ENCODE peak calls at places on chromosomes 6 and 20, in four cellular contexts. One of them, this sample, is unnamed.

GRCh38 chr20:61896058-61896961 is 169.4 kb downstream of the TAF4 start:
- DNase-seq in neuronal stem cell: peak; percentile 56
- DNase-seq in H9: peak; percentile 74
- DNase-seq in mesenchymal stem cell: peak; percentile 48
- DNase-seq in this sample: peak; percentile 57

GRCh38 chr6:41258196-41258493 is 28.3 kb downstream of the TREM1 start:
- DNase-seq in neuronal stem cell: no peak
- DNase-seq in H9: no peak
- DNase-seq in mesenchymal stem cell: no peak
- DNase-seq in this sample: no peak

GRCh38 chr6:144379356-144379755 is 94.2 kb downstream of the UTRN start:
- DNase-seq in neuronal stem cell: no peak
- DNase-seq in H9: no peak
- DNase-seq in mesenchymal stem cell: peak; percentile 57
- DNase-seq in this sample: no peak

GRCh38 chr20:32823078-32823477 is 3.3 kb downstream of the MAPRE1 start:
- DNase-seq in neuronal stem cell: no peak
- DNase-seq in H9: no peak
- DNase-seq in mesenchymal stem cell: peak; percentile 93
- DNase-seq in this sample: peak; percentile 70

GRCh38 chr20:49591217-49591865 is 23.4 kb upstream of the PTGIS start:
- DNase-seq in neuronal stem cell: no peak
- DNase-seq in H9: no peak
- DNase-seq in mesenchymal stem cell: no peak
- DNase-seq in this sample: no peak

GRCh38 chr20:25285856-25286798 is 38.2 kb downstream of the PYGB start:
- DNase-seq in neuronal stem cell: no peak
- DNase-seq in H9: no peak
- DNase-seq in mesenchymal stem cell: no peak
- DNase-seq in this sample: no peak

GRCh38 chr6:99603421-99604160 is 3.0 kb upstream of the PRDM13 start:
- DNase-seq in neuronal stem cell: peak; percentile 73
- DNase-seq in H9: peak; percentile 80
- DNase-seq in mesenchymal stem cell: no peak
- DNase-seq in this sample: no peak

GRCh38 chr20:31717478-31717946 is 5.2 kb downstream of the BCL2L1 start:
- DNase-seq in neuronal stem cell: no peak
- DNase-seq in H9: no peak
- DNase-seq in mesenchymal stem cell: no peak
- DNase-seq in this sample: no peak

GRCh38 chr20:50635014-50635557 is 56.3 kb downstream of the RIPOR3 start:
- DNase-seq in neuronal stem cell: no peak
- DNase-seq in H9: no peak
- DNase-seq in mesenchymal stem cell: no peak
- DNase-seq in this sample: no peak

GRCh38 chr6:30810813-30811329 is 66.5 kb upstream of the IER3 start:
- DNase-seq in neuronal stem cell: no peak
- DNase-seq in H9: peak; percentile 45
- DNase-seq in mesenchymal stem cell: no peak
- DNase-seq in this sample: peak; percentile 64

GRCh38 chr6:152399409-152399808 is 237.8 kb downstream of the SYNE1 start:
- DNase-seq in neuronal stem cell: no peak
- DNase-seq in H9: no peak
- DNase-seq in mesenchymal stem cell: no peak
- DNase-seq in this sample: no peak

GRCh38 chr20:37431786-37432185 is 85.8 kb downstream of the SRC start:
- DNase-seq in neuronal stem cell: no peak
- DNase-seq in H9: no peak
- DNase-seq in mesenchymal stem cell: no peak
- DNase-seq in this sample: no peak

GRCh38 chr6:144710207-144710606 is 425.1 kb downstream of the UTRN start:
- DNase-seq in neuronal stem cell: no peak
- DNase-seq in H9: no peak
- DNase-seq in mesenchymal stem cell: peak; percentile 68
- DNase-seq in this sample: peak; percentile 83

GRCh38 chr6:71851214-71851613 is 35.1 kb upstream of the RIMS1 start:
- DNase-seq in neuronal stem cell: no peak
- DNase-seq in H9: no peak
- DNase-seq in mesenchymal stem cell: no peak
- DNase-seq in this sample: no peak

GRCh38 chr6:78243519-78243918 is 590.7 kb downstream of the MEI4 start:
- DNase-seq in neuronal stem cell: no peak
- DNase-seq in H9: no peak
- DNase-seq in mesenchymal stem cell: peak; percentile 55
- DNase-seq in this sample: no peak

GRCh38 chr6:22330941-22331340 is 34.1 kb upstream of the PRL start:
- DNase-seq in neuronal stem cell: no peak
- DNase-seq in H9: no peak
- DNase-seq in mesenchymal stem cell: no peak
- DNase-seq in this sample: no peak

GRCh38 chr6:6841571-6841970 is 253.1 kb downstream of the LY86 start:
- DNase-seq in neuronal stem cell: no peak
- DNase-seq in H9: no peak
- DNase-seq in mesenchymal stem cell: no peak
- DNase-seq in this sample: no peak

GRCh38 chr20:37524221-37524700 is 3.2 kb downstream of the NNAT start:
- DNase-seq in neuronal stem cell: no peak
- DNase-seq in H9: no peak
- DNase-seq in mesenchymal stem cell: no peak
- DNase-seq in this sample: no peak

GRCh38 chr6:2072450-2072849 is 173.0 kb downstream of the GMDS start:
- DNase-seq in neuronal stem cell: no peak
- DNase-seq in H9: no peak
- DNase-seq in mesenchymal stem cell: no peak
- DNase-seq in this sample: no peak

GRCh38 chr6:152775441-152775840 is 24.8 kb downstream of the VIP start:
- DNase-seq in neuronal stem cell: no peak
- DNase-seq in H9: no peak
- DNase-seq in mesenchymal stem cell: no peak
- DNase-seq in this sample: no peak

GRCh38 chr6:85747093-85747492 is 104.4 kb upstream of the SYNCRIP start:
- DNase-seq in neuronal stem cell: no peak
- DNase-seq in H9: no peak
- DNase-seq in mesenchymal stem cell: no peak
- DNase-seq in this sample: no peak

GRCh38 chr6:46773201-46773855 is 19.9 kb upstream of the MEP1A start:
- DNase-seq in neuronal stem cell: no peak
- DNase-seq in H9: no peak
- DNase-seq in mesenchymal stem cell: no peak
- DNase-seq in this sample: peak; percentile 91

GRCh38 chr6:33987531-33988021 is 158.3 kb downstream of the GRM4 start:
- DNase-seq in neuronal stem cell: no peak
- DNase-seq in H9: peak; percentile 16
- DNase-seq in mesenchymal stem cell: no peak
- DNase-seq in this sample: peak; percentile 56

GRCh38 chr6:130382872-130383490 is 17.2 kb downstream of the TMEM200A start:
- DNase-seq in neuronal stem cell: no peak
- DNase-seq in H9: no peak
- DNase-seq in mesenchymal stem cell: no peak
- DNase-seq in this sample: no peak

GRCh38 chr6:110358536-110359148 is 493 bp upstream of the METTL24 start:
- DNase-seq in neuronal stem cell: no peak
- DNase-seq in H9: no peak
- DNase-seq in mesenchymal stem cell: no peak
- DNase-seq in this sample: no peak

GRCh38 chr6:49949062-49949461 is 14.9 kb downstream of the DEFB114 start:
- DNase-seq in neuronal stem cell: no peak
- DNase-seq in H9: no peak
- DNase-seq in mesenchymal stem cell: no peak
- DNase-seq in this sample: no peak

GRCh38 chr6:22926613-22927348 is 357.4 kb downstream of the HDGFL1 start:
- DNase-seq in neuronal stem cell: no peak
- DNase-seq in H9: no peak
- DNase-seq in mesenchymal stem cell: peak; percentile 26
- DNase-seq in this sample: no peak

GRCh38 chr6:25199544-25199943 is 79.6 kb upstream of the CARMIL1 start:
- DNase-seq in neuronal stem cell: no peak
- DNase-seq in H9: peak; percentile 38
- DNase-seq in mesenchymal stem cell: no peak
- DNase-seq in this sample: no peak

GRCh38 chr20:32387262-32387661 is 29.1 kb downstream of the ASXL1 start:
- DNase-seq in neuronal stem cell: no peak
- DNase-seq in H9: no peak
- DNase-seq in mesenchymal stem cell: peak; percentile 58
- DNase-seq in this sample: no peak

GRCh38 chr20:8721098-8721497 is 347.8 kb upstream of the PLCB4 start:
- DNase-seq in neuronal stem cell: peak; percentile 41
- DNase-seq in H9: peak; percentile 41
- DNase-seq in mesenchymal stem cell: peak; percentile 62
- DNase-seq in this sample: peak; percentile 21

GRCh38 chr6:158835616-158836221 is 16.6 kb upstream of the EZR start:
- DNase-seq in neuronal stem cell: no peak
- DNase-seq in H9: peak; percentile 79
- DNase-seq in mesenchymal stem cell: no peak
- DNase-seq in this sample: peak; percentile 94

GRCh38 chr6:100435299-100435698 is 29.4 kb downstream of the SIM1 start:
- DNase-seq in neuronal stem cell: no peak
- DNase-seq in H9: no peak
- DNase-seq in mesenchymal stem cell: no peak
- DNase-seq in this sample: peak; percentile 63

GRCh38 chr20:23116301-23117089 is 30.4 kb upstream of the CD93 start:
- DNase-seq in neuronal stem cell: no peak
- DNase-seq in H9: no peak
- DNase-seq in mesenchymal stem cell: peak; percentile 62
- DNase-seq in this sample: peak; percentile 91

GRCh38 chr20:3360752-3361151 is 46.7 kb downstream of the DNAAF9 start:
- DNase-seq in neuronal stem cell: no peak
- DNase-seq in H9: no peak
- DNase-seq in mesenchymal stem cell: no peak
- DNase-seq in this sample: no peak
- H2BK12ac ChIP-seq in neuronal stem cell: no peak overlapping the region
- H2BK12ac ChIP-seq in H9: no peak overlapping the region
- H2BK12ac ChIP-seq in mesenchymal stem cell: no peak overlapping the region
- H2BK12ac ChIP-seq in this sample: no peak overlapping the region

GRCh38 chr20:56893206-56893605 is 264.1 kb downstream of the TFAP2C start:
- DNase-seq in neuronal stem cell: no peak
- DNase-seq in H9: peak; percentile 81
- DNase-seq in mesenchymal stem cell: no peak
- DNase-seq in this sample: no peak

GRCh38 chr20:56896447-56896846 is 267.3 kb downstream of the TFAP2C start:
- DNase-seq in neuronal stem cell: no peak
- DNase-seq in H9: no peak
- DNase-seq in mesenchymal stem cell: no peak
- DNase-seq in this sample: no peak

GRCh38 chr20:56899495-56899894 is 270.4 kb downstream of the TFAP2C start:
- DNase-seq in neuronal stem cell: no peak
- DNase-seq in H9: no peak
- DNase-seq in mesenchymal stem cell: no peak
- DNase-seq in this sample: no peak

GRCh38 chr20:56900252-56900651 is 271.1 kb downstream of the TFAP2C start:
- DNase-seq in neuronal stem cell: no peak
- DNase-seq in H9: no peak
- DNase-seq in mesenchymal stem cell: no peak
- DNase-seq in this sample: no peak

GRCh38 chr20:56897318-56897962 is 268.3 kb downstream of the TFAP2C start:
- DNase-seq in neuronal stem cell: no peak
- DNase-seq in H9: peak; percentile 58
- DNase-seq in mesenchymal stem cell: no peak
- DNase-seq in this sample: no peak
- H2BK12ac ChIP-seq in neuronal stem cell: no peak overlapping the region
- H2BK12ac ChIP-seq in H9: no peak overlapping the region
- H2BK12ac ChIP-seq in mesenchymal stem cell: no peak overlapping the region
- H2BK12ac ChIP-seq in this sample: no peak overlapping the region

GRCh38 chr6:43276180-43277082 is 21.6 kb upstream of the SLC22A7 start:
- DNase-seq in neuronal stem cell: no peak
- DNase-seq in H9: no peak
- DNase-seq in mesenchymal stem cell: peak; percentile 47
- DNase-seq in this sample: no peak

GRCh38 chr6:43274916-43275597 is 23.0 kb upstream of the SLC22A7 start:
- DNase-seq in neuronal stem cell: no peak
- DNase-seq in H9: no peak
- DNase-seq in mesenchymal stem cell: no peak
- DNase-seq in this sample: no peak

GRCh38 chr6:43275782-43276179 is 22.3 kb upstream of the SLC22A7 start:
- DNase-seq in neuronal stem cell: no peak
- DNase-seq in H9: no peak
- DNase-seq in mesenchymal stem cell: no peak
- DNase-seq in this sample: no peak

GRCh38 chr6:43273707-43274106 is 24.4 kb upstream of the SLC22A7 start:
- DNase-seq in neuronal stem cell: no peak
- DNase-seq in H9: no peak
- DNase-seq in mesenchymal stem cell: no peak
- DNase-seq in this sample: no peak

DNA sequence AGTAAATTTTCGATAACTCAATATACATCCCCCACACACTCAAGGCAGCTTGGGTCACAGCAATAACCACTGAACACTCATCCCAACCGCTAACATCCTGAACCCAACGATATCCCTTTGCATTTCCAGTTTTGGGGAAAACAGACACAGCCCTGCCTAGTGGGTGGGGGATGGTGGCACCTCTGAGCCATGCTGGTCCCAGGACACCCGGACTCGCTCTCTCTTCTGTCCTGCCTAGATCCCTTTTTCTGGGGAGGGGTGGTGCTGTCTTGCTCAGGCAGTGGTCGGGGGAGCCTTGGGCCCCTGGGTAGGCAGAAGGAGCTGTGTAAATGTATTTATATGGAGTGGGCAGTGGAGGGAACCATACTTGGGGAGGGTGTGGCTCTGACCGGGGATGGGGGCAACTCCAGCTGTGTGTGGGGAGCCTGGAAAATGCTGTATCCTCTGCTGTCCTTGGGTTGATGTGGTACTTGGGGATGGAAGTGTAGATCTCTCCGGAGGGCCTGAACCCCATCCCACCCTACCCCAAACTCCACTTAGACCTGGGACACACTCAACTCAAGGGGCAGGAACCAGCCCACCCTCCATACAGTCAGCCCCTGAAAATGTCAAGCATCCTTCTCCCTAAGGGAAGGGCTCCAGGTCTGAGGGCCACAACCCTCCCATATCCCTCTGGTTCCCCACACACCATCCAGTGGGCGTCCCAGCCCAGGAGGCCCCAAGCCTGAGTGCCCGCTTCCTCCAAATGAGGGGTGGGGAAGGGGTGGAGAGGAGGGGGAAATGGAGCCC is 23.7 kb upstream of the SLC22A7 start:
- DNase-seq in neuronal stem cell: no peak
- DNase-seq in H9: no peak
- DNase-seq in mesenchymal stem cell: no peak
- DNase-seq in this sample: no peak
- H2BK12ac ChIP-seq in neuronal stem cell: no peak overlapping the region
- H2BK12ac ChIP-seq in H9: no peak overlapping the region
- H2BK12ac ChIP-seq in mesenchymal stem cell: no peak overlapping the region
- H2BK12ac ChIP-seq in this sample: no peak overlapping the region

GRCh38 chr6:156776470-156776840 is 723 bp upstream of the ARID1B start:
- DNase-seq in neuronal stem cell: no peak
- DNase-seq in H9: no peak
- DNase-seq in mesenchymal stem cell: peak; percentile 55
- DNase-seq in this sample: no peak

GRCh38 chr6:156777577-156777865 is 343 bp downstream of the ARID1B start:
- DNase-seq in neuronal stem cell: no peak
- DNase-seq in H9: no peak
- DNase-seq in mesenchymal stem cell: no peak
- DNase-seq in this sample: no peak

GRCh38 chr6:156777866-156778614 is 862 bp downstream of the ARID1B start:
- DNase-seq in neuronal stem cell: peak; percentile 43
- DNase-seq in H9: peak; percentile 54
- DNase-seq in mesenchymal stem cell: peak; percentile 66
- DNase-seq in this sample: peak; percentile 54

GRCh38 chr6:156775717-156776116 is 1.5 kb upstream of the ARID1B start:
- DNase-seq in neuronal stem cell: no peak
- DNase-seq in H9: no peak
- DNase-seq in mesenchymal stem cell: no peak
- DNase-seq in this sample: no peak

GRCh38 chr6:156776841-156777576 is at the start of gene ARID1B:
- DNase-seq in neuronal stem cell: peak; percentile 74
- DNase-seq in H9: peak; percentile 57
- DNase-seq in mesenchymal stem cell: peak; percentile 89
- DNase-seq in this sample: peak; percentile 92
- H2BK12ac ChIP-seq in neuronal stem cell: peak within 1 kb of the TSS; percentile 94
- H2BK12ac ChIP-seq in H9: no peak within 1 kb of the TSS
- H2BK12ac ChIP-seq in mesenchymal stem cell: peak within 1 kb of the TSS; percentile 97
- H2BK12ac ChIP-seq in this sample: peak within 1 kb of the TSS; percentile 46

This sample was measured in trophoblast cell.